ENCODE peak calls at places on chromosome 6, in four cellular contexts. O, I, N and S are unnamed samples.

GRCh38 chr6:141309295-141309694 is 823.4 kb upstream of the GJE1 start:
- DNase-seq in O (no peak), I (no peak), N (no peak), S (no peak)

GRCh38 chr6:105587349-105588115 is 184.7 kb upstream of the PREP start:
- DNase-seq in O (no peak), I (no peak), N (no peak), S (no peak)

GRCh38 chr6:15504040-15504491 is 158.8 kb downstream of the DTNBP1 start:
- DNase-seq in O (no peak), I (no peak), N (peak), S (peak)

GRCh38 chr6:33000053-33000452 is 9.3 kb downstream of the HLA-DOA start:
- DNase-seq in O (no peak), I (no peak), N (no peak), S (no peak)

GRCh38 chr6:138007014-138007472 is 100.2 kb downstream of the PERP start:
- DNase-seq in O (peak), I (no peak), N (no peak), S (no peak)

GRCh38 chr6:25395731-25396130 is 116.6 kb downstream of the CARMIL1 start:
- DNase-seq in O (no peak), I (no peak), N (no peak), S (no peak)

GRCh38 chr6:14149053-14149746 is 31.6 kb downstream of the CD83 start:
- DNase-seq in O (no peak), I (no peak), N (no peak), S (no peak)

GRCh38 chr6:167811689-167812487 is 14.8 kb upstream of the AFDN start:
- DNase-seq in O (no peak), I (no peak), N (no peak), S (no peak)

GRCh38 chr6:113458368-113459010 is 398.7 kb upstream of the MARCKS start:
- DNase-seq in O (no peak), I (no peak), N (no peak), S (no peak)

GRCh38 chr6:34260576-34261267 is 11.9 kb upstream of the SMIM29 start:
- DNase-seq in O (no peak), I (no peak), N (no peak), S (no peak)

GRCh38 chr6:3418521-3419060 is 38.3 kb downstream of the SLC22A23 start:
- DNase-seq in O (peak), I (no peak), N (no peak), S (no peak)

GRCh38 chr6:44731485-44732095 is 344.1 kb downstream of the CDC5L start:
- DNase-seq in O (no peak), I (no peak), N (no peak), S (no peak)

GRCh38 chr6:46090115-46091079 is 39.4 kb upstream of the ENPP4 start:
- DNase-seq in O (peak), I (no peak), N (peak), S (peak)

GRCh38 chr6:106519460-106520394 is 109.6 kb downstream of the RTN4IP1 start:
- DNase-seq in O (no peak), I (no peak), N (peak), S (peak)

GRCh38 chr6:10403385-10404106 is 11.3 kb downstream of the TFAP2A start:
- DNase-seq in O (no peak), I (no peak), N (no peak), S (no peak)

GRCh38 chr6:23106951-23107350 is 537.6 kb downstream of the HDGFL1 start:
- DNase-seq in O (no peak), I (no peak), N (no peak), S (no peak)

GRCh38 chr6:12717356-12717755 is 789 bp downstream of the PHACTR1 start:
- DNase-seq in O (no peak), I (no peak), N (no peak), S (no peak)

GRCh38 chr6:155523821-155524238 is 68.2 kb upstream of the NOX3 start:
- DNase-seq in O (no peak), I (no peak), N (no peak), S (no peak)

GRCh38 chr6:144712541-144712940 is 427.4 kb downstream of the UTRN start:
- DNase-seq in O (no peak), I (no peak), N (no peak), S (no peak)

GRCh38 chr6:73566954-73567591 is 46.2 kb upstream of the EEF1A1 start:
- DNase-seq in O (peak), I (peak), N (peak), S (peak)

GRCh38 chr6:26576929-26577719 is 19.6 kb upstream of the ABT1 start:
- DNase-seq in O (peak), I (peak), N (no peak), S (no peak)

GRCh38 chr6:160055813-160056212 is 65.8 kb upstream of the SLC22A1 start:
- DNase-seq in O (no peak), I (no peak), N (no peak), S (no peak)

GRCh38 chr6:2783188-2783957 is 18.2 kb downstream of the WRNIP1 start:
- DNase-seq in O (no peak), I (no peak), N (no peak), S (no peak)

GRCh38 chr6:10412165-10412947 is 2.5 kb downstream of the TFAP2A start:
- DNase-seq in O (peak), I (peak), N (no peak), S (peak)

GRCh38 chr6:44653761-44654218 is 266.3 kb downstream of the CDC5L start:
- DNase-seq in O (no peak), I (no peak), N (no peak), S (peak)

GRCh38 chr6:53651764-53652401 is 13.7 kb downstream of the KLHL31 start:
- DNase-seq in O (peak), I (peak), N (peak), S (peak)

GRCh38 chr6:96211341-96211740 is 195.6 kb downstream of the FUT9 start:
- DNase-seq in O (no peak), I (no peak), N (no peak), S (no peak)

GRCh38 chr6:39095578-39095977 is 19.4 kb downstream of the SAYSD1 start:
- DNase-seq in O (no peak), I (no peak), N (no peak), S (no peak)

GRCh38 chr6:79077680-79078056 is 386 bp downstream of the PHIP start:
- DNase-seq in O (peak), I (no peak), N (peak), S (no peak)

GRCh38 chr6:28657756-28658465 is 132.2 kb downstream of the GPX5 start:
- DNase-seq in O (peak), I (no peak), N (no peak), S (peak)
- H3K4me3 ChIP-seq in O (no peak), I (peak), N (peak), S (no peak)

DNA sequence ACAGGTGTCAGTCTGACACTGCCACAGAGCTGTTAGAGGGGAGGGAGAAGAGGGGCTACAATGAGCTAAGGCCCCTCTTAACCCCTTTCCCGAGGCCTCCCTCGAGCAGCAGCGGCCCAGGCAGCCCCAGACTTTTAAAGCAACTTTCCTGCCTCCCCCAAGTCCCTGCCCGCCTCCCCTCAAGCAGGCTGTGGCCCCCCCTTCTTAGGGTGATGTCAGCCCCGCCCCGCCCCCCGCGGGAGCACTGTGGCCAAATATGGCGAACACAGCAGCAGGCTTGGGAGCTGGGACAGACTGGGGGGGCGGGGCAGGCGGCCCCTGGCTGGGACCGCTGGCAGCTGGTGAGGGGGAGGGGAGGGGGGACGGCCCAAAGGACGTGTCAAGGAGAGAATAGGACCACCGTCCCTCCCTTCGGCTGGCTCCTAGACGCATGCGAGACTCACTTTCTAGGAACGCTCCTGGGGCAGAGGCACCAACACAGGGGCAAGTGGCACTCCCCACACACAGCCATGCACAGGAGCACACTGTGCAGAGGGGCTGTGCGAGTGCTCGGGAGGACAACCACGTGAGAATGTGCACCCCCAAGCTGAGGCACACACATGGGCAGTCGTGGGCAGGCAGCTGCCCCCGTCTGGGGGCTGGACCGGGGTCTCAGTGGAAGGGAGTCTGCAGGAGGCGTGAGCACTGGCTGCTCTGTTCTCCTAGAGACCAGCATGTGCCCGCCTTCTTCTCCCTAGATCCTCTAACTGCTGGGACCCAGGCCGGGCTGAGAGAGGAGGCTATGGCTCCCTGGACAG is 6.7 kb downstream of the TEAD3 start:
- DNase-seq in O (peak), I (no peak), N (peak), S (no peak)
- TF ChIP-seq POLR2A in O (no peak), I (no peak), N (peak), S (no peak)

DNA sequence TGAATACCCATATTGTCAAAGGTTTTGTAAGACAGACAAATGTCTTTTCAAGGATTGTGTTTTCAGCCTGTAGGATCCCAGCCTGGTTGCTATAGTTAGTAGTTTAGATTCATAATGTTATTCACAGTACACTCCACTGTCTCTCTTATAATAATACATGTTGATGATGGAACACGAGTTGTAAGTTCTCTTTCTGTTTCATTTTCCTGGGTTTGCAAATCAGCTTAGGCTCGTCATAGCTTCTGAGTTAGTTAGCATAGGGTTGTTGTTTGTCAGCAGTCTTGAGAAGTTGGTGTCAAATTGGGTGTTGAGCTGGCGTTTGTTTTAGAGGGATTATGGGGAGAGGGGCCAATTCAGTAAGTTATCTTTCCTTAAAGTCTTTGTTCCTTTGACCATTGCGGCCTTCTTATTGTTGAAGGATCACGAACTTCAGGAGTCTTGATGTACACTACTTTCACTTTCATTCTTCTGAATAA is 45.8 kb downstream of the QKI start:
- DNase-seq in O (no peak), I (no peak), N (no peak), S (no peak)
- H3K27ac ChIP-seq in O (no peak), I (peak), N (no peak), S (no peak)

GRCh38 chr6:90456001-90456400 is 130.9 kb downstream of the MAP3K7 start:
- DNase-seq in O (no peak), I (no peak), N (no peak), S (no peak)

GRCh38 chr6:90459225-90459758 is 127.6 kb downstream of the MAP3K7 start:
- DNase-seq in O (no peak), I (no peak), N (no peak), S (no peak)

GRCh38 chr6:90458353-90459224 is 128.3 kb downstream of the MAP3K7 start:
- DNase-seq in O (no peak), I (no peak), N (no peak), S (no peak)

GRCh38 chr6:90460067-90460466 is 126.8 kb downstream of the MAP3K7 start:
- DNase-seq in O (no peak), I (no peak), N (no peak), S (no peak)

DNA sequence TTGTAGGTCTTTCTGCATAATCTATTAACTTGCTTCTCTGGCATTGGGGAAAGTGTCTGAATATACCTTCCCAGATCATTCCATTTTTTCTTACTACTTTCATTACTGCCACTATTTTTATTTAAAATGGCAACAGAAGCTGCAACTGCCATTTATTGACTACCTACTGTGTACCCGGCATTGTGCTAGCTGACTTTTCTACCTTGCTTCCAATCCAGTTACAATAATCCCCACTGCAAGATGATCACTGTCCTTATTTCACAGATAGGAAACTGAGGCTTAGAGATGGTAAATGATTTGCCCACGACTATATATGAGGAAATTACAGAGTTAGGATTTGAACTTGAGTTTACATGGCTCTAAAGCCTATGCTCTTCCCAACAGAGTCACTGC is 129.0 kb downstream of the MAP3K7 start:
- DNase-seq in O (no peak), I (no peak), N (no peak), S (no peak)
- H3K4me3 ChIP-seq in O (no peak), I (no peak), N (no peak), S (no peak)